ENCODE peak calls at places on chromosomes 6 and 20, in nine cellular contexts. O is NCI-H187 treated with DMSO at 0.1 percent for 48 hours, G is HTR-8/SVneo, A is vagina, H is ovary, L is GM04504, B is adrenal gland, V is NCI-H1930, X is choroid plexus epithelial cell. M is an unnamed sample.

GRCh38 chr6:111764238-111765182 is 108.7 kb downstream of the FYN start:
- DNase-seq in O (no peak), G (no peak), A (no peak), H (no peak), L (no peak), B (no peak), V (no peak), X (no peak), M (no peak)

GRCh38 chr6:113924199-113924791 is 46.7 kb downstream of the HDAC2 start:
- DNase-seq in O (no peak), G (no peak), A (no peak), H (no peak), L (no peak), B (no peak), V (no peak), X (no peak), M (no peak)

GRCh38 chr6:166556871-166557322 is 29.6 kb downstream of the RAMACL start:
- DNase-seq in O (no peak), G (peak; percentile 56), A (peak; percentile 95), H (peak; percentile 57), L (peak; percentile 80), B (peak; percentile 91), V (no peak), X (peak; percentile 58), M (no peak)

GRCh38 chr20:41600926-41601631 is 17.1 kb downstream of the CHD6 start:
- DNase-seq in O (no peak), G (no peak), A (no peak), H (no peak), L (no peak), B (no peak), V (no peak), X (no peak), M (no peak)

GRCh38 chr6:87164004-87164403 is 8.6 kb downstream of the ZNF292 start:
- DNase-seq in O (no peak), G (no peak), A (no peak), H (no peak), L (no peak), B (no peak), V (no peak), X (no peak), M (no peak)

GRCh38 chr20:37890108-37890507 is 12.8 kb upstream of the VSTM2L start:
- DNase-seq in O (no peak), G (no peak), A (no peak), H (no peak), L (no peak), B (no peak), V (no peak), X (no peak), M (no peak)

GRCh38 chr6:127737009-127737486 is 160.1 kb downstream of the C6orf58 start:
- DNase-seq in O (peak; percentile 33), G (peak; percentile 56), A (no peak), H (peak; percentile 30), L (peak; percentile 33), B (peak; percentile 15), V (peak; percentile 55), X (peak; percentile 89), M (peak; percentile 82)

GRCh38 chr6:29720863-29721262 is 2.4 kb upstream of the HLA-F start:
- DNase-seq in O (no peak), G (no peak), A (no peak), H (no peak), L (no peak), B (no peak), V (no peak), X (no peak), M (no peak)

GRCh38 chr6:4608361-4609115 is 167.7 kb upstream of the CDYL start:
- DNase-seq in O (peak; percentile 17), G (no peak), A (no peak), H (no peak), L (no peak), B (peak; percentile 34), V (no peak), X (no peak), M (no peak)

GRCh38 chr20:49948178-49948577 is 12.0 kb downstream of the RNF114 start:
- DNase-seq in O (no peak), G (no peak), A (no peak), H (no peak), L (no peak), B (no peak), V (no peak), X (peak; percentile 31), M (no peak)

GRCh38 chr6:13538084-13538483 is 36.3 kb upstream of the SIRT5 start:
- DNase-seq in O (no peak), G (peak; percentile 60), A (no peak), H (no peak), L (peak; percentile 18), B (no peak), V (no peak), X (peak; percentile 85), M (no peak)

GRCh38 chr20:18279231-18279630 is 9.1 kb upstream of the ZNF133 start:
- DNase-seq in O (no peak), G (no peak), A (no peak), H (no peak), L (no peak), B (no peak), V (no peak), X (no peak), M (no peak)

M was measured in NCI-H2107.